ENCODE peak calls at places on chromosomes 4 and X, in four cellular contexts. Q, U, Y and B are unnamed samples.

GRCh38 chrX:33132569-33132968 is 78.8 kb downstream of the DMD start:
- DNase-seq in Q (no peak), Y (no peak), U (no peak), B (no peak)

GRCh38 chr4:7761312-7761711 is 178.3 kb downstream of the AFAP1 start:
- DNase-seq in Y (no peak), Q (peak), U (no peak), B (peak)

GRCh38 chrX:68710870-68711576 is 63.6 kb downstream of the STARD8 start:
- DNase-seq in Y (no peak), Q (no peak), U (peak), B (no peak)

GRCh38 chr4:26936284-26937065 is 75.8 kb downstream of the STIM2 start:
- DNase-seq in Q (no peak), U (no peak), Y (no peak), B (no peak)

GRCh38 chrX:2441466-2441865 is 59.3 kb downstream of the DHRSX start:
- DNase-seq in Y (no peak), U (no peak), Q (no peak), B (no peak)

GRCh38 chrX:18468599-18468998 is 43.2 kb downstream of the CDKL5 start:
- DNase-seq in Q (no peak), Y (no peak), U (no peak), B (no peak)

GRCh38 chrX:153727108-153727931 is 2.7 kb downstream of the ABCD1 start:
- DNase-seq in Y (no peak), Q (peak), U (peak), B (peak)

GRCh38 chr4:109186458-109186945 is 116.0 kb downstream of the COL25A1 start:
- DNase-seq in Q (no peak), U (no peak), Y (no peak), B (no peak)

GRCh38 chr4:182391111-182391684 is 148.0 kb downstream of the TENM3 start:
- DNase-seq in Y (no peak), U (no peak), Q (no peak), B (no peak)

GRCh38 chr4:176549161-176549865 is 229.5 kb downstream of the SPCS3 start:
- DNase-seq in Y (no peak), Q (no peak), U (peak), B (no peak)

GRCh38 chr4:96483308-96484030 is 643.6 kb downstream of the PDHA2 start:
- DNase-seq in Q (no peak), Y (no peak), U (peak), B (no peak)

GRCh38 chrX:96982159-96982558 is 98.5 kb downstream of the RPA4 start:
- DNase-seq in U (no peak), Y (no peak), Q (no peak), B (no peak)